ENCODE peak calls at places on chromosomes 3 and 15, in six cellular contexts. One of them, this sample, is unnamed. For H3K4me1, the result is how much of the 10 kb centered on the place peaks cover.

GRCh38 chr15:95715919-95716318 is 614.6 kb upstream of the NR2F2 start:
- DNase-seq in H9: no peak
- DNase-seq in colonic mucosa: no peak
- DNase-seq in uterus: no peak
- DNase-seq in esophagus squamous epithelium: no peak
- DNase-seq in heart right ventricle: no peak
- DNase-seq in this sample: no peak

GRCh38 chr3:148643389-148643840 is 54.3 kb upstream of the AGTR1 start:
- DNase-seq in uterus: no peak
- DNase-seq in esophagus squamous epithelium: no peak
- DNase-seq in H9: no peak
- DNase-seq in heart right ventricle: no peak
- DNase-seq in colonic mucosa: no peak
- DNase-seq in this sample: no peak

GRCh38 chr15:36940207-36940606 is 160.1 kb downstream of the MEIS2 start:
- DNase-seq in esophagus squamous epithelium: no peak
- DNase-seq in colonic mucosa: no peak
- DNase-seq in H9: no peak
- DNase-seq in heart right ventricle: no peak
- DNase-seq in uterus: no peak
- DNase-seq in this sample: no peak

GRCh38 chr3:165749241-165749640 is 88.0 kb downstream of the BCHE start:
- DNase-seq in colonic mucosa: no peak
- DNase-seq in H9: no peak
- DNase-seq in esophagus squamous epithelium: no peak
- DNase-seq in uterus: no peak
- DNase-seq in heart right ventricle: no peak
- DNase-seq in this sample: no peak

GRCh38 chr3:188241072-188241471 is 87.1 kb downstream of the LPP start:
- DNase-seq in heart right ventricle: peak
- DNase-seq in colonic mucosa: no peak
- DNase-seq in esophagus squamous epithelium: no peak
- DNase-seq in uterus: no peak
- DNase-seq in H9: no peak
- DNase-seq in this sample: peak

GRCh38 chr3:7876741-7877297 is 624.8 kb upstream of the LMCD1 start:
- DNase-seq in colonic mucosa: no peak
- DNase-seq in esophagus squamous epithelium: no peak
- DNase-seq in H9: no peak
- DNase-seq in heart right ventricle: no peak
- DNase-seq in uterus: no peak
- DNase-seq in this sample: no peak

GRCh38 chr3:148227534-148227933 is 470.2 kb upstream of the AGTR1 start:
- DNase-seq in uterus: no peak
- DNase-seq in heart right ventricle: no peak
- DNase-seq in esophagus squamous epithelium: no peak
- DNase-seq in colonic mucosa: no peak
- DNase-seq in H9: no peak
- DNase-seq in this sample: no peak

GRCh38 chr3:59064276-59064675 is 14.5 kb upstream of the CFAP20DC start:
- DNase-seq in H9: peak
- DNase-seq in colonic mucosa: peak
- DNase-seq in uterus: no peak
- DNase-seq in esophagus squamous epithelium: no peak
- DNase-seq in heart right ventricle: no peak
- DNase-seq in this sample: no peak

GRCh38 chr15:96593735-96594134 is 263.2 kb downstream of the NR2F2 start:
- DNase-seq in heart right ventricle: no peak
- DNase-seq in colonic mucosa: no peak
- DNase-seq in uterus: no peak
- DNase-seq in esophagus squamous epithelium: no peak
- DNase-seq in H9: no peak
- DNase-seq in this sample: no peak

GRCh38 chr3:4495294-4496110 is 2.4 kb downstream of the ITPR1 start:
- DNase-seq in colonic mucosa: no peak
- DNase-seq in esophagus squamous epithelium: no peak
- DNase-seq in heart right ventricle: no peak
- DNase-seq in H9: no peak
- DNase-seq in uterus: no peak
- DNase-seq in this sample: no peak

GRCh38 chr3:56314842-56315241 is 153.4 kb downstream of the ERC2 start:
- DNase-seq in esophagus squamous epithelium: no peak
- DNase-seq in colonic mucosa: no peak
- DNase-seq in uterus: no peak
- DNase-seq in H9: peak
- DNase-seq in heart right ventricle: no peak
- DNase-seq in this sample: no peak

GRCh38 chr15:73910904-73911303 is 15.4 kb upstream of the LOXL1 start:
- DNase-seq in esophagus squamous epithelium: no peak
- DNase-seq in uterus: no peak
- DNase-seq in heart right ventricle: no peak
- DNase-seq in colonic mucosa: no peak
- DNase-seq in H9: no peak
- DNase-seq in this sample: no peak

GRCh38 chr15:67125589-67126502 is 60.4 kb downstream of the SMAD3 start:
- DNase-seq in esophagus squamous epithelium: no peak
- DNase-seq in colonic mucosa: no peak
- DNase-seq in heart right ventricle: peak
- DNase-seq in uterus: peak
- DNase-seq in H9: no peak
- DNase-seq in this sample: no peak

GRCh38 chr3:45582407-45582806 is 12.1 kb upstream of the LIMD1 start:
- DNase-seq in heart right ventricle: no peak
- DNase-seq in H9: no peak
- DNase-seq in uterus: no peak
- DNase-seq in colonic mucosa: no peak
- DNase-seq in esophagus squamous epithelium: no peak
- DNase-seq in this sample: no peak

GRCh38 chr3:195522254-195523023 is 20.7 kb downstream of the PPP1R2 start:
- DNase-seq in esophagus squamous epithelium: no peak
- DNase-seq in colonic mucosa: peak
- DNase-seq in H9: no peak
- DNase-seq in heart right ventricle: no peak
- DNase-seq in uterus: no peak
- DNase-seq in this sample: no peak

GRCh38 chr3:43496740-43497375 is 125.0 kb downstream of the ANO10 start:
- DNase-seq in H9: no peak
- DNase-seq in colonic mucosa: no peak
- DNase-seq in heart right ventricle: no peak
- DNase-seq in esophagus squamous epithelium: no peak
- DNase-seq in uterus: no peak
- DNase-seq in this sample: no peak

GRCh38 chr3:38127611-38128302 is 9.2 kb downstream of the ACAA1 start:
- DNase-seq in H9: no peak
- DNase-seq in esophagus squamous epithelium: no peak
- DNase-seq in colonic mucosa: no peak
- DNase-seq in heart right ventricle: no peak
- DNase-seq in uterus: peak
- DNase-seq in this sample: no peak

GRCh38 chr3:123448503-123449091 is at the start of gene ADCY5:
- DNase-seq in colonic mucosa: peak
- DNase-seq in uterus: no peak
- DNase-seq in esophagus squamous epithelium: no peak
- DNase-seq in heart right ventricle: peak
- DNase-seq in H9: peak
- DNase-seq in this sample: peak

GRCh38 chr3:149247929-149248691 is 26.5 kb upstream of the CP start:
- DNase-seq in uterus: no peak
- DNase-seq in esophagus squamous epithelium: no peak
- DNase-seq in H9: no peak
- DNase-seq in heart right ventricle: no peak
- DNase-seq in colonic mucosa: no peak
- DNase-seq in this sample: no peak

GRCh38 chr3:23002846-23003800 is 200.0 kb upstream of the UBE2E2 start:
- DNase-seq in uterus: no peak
- DNase-seq in colonic mucosa: no peak
- DNase-seq in heart right ventricle: no peak
- DNase-seq in esophagus squamous epithelium: no peak
- DNase-seq in H9: no peak
- DNase-seq in this sample: no peak

GRCh38 chr3:112378989-112379692 is 46.2 kb downstream of the CD200 start:
- DNase-seq in heart right ventricle: no peak
- DNase-seq in H9: no peak
- DNase-seq in colonic mucosa: no peak
- DNase-seq in esophagus squamous epithelium: no peak
- DNase-seq in uterus: no peak
- DNase-seq in this sample: no peak

GRCh38 chr3:197029511-197030167 is at the start of gene MELTF:
- DNase-seq in esophagus squamous epithelium: no peak
- DNase-seq in uterus: peak
- DNase-seq in heart right ventricle: peak
- DNase-seq in colonic mucosa: peak
- DNase-seq in H9: peak
- DNase-seq in this sample: peak

GRCh38 chr3:114624047-114624445 is 330.2 kb downstream of the TIGIT start:
- DNase-seq in esophagus squamous epithelium: no peak
- DNase-seq in colonic mucosa: peak
- DNase-seq in H9: no peak
- DNase-seq in heart right ventricle: peak
- DNase-seq in uterus: peak
- DNase-seq in this sample: peak

GRCh38 chr15:96417760-96418130 is 87.2 kb downstream of the NR2F2 start:
- DNase-seq in heart right ventricle: no peak
- DNase-seq in H9: no peak
- DNase-seq in colonic mucosa: no peak
- DNase-seq in esophagus squamous epithelium: no peak
- DNase-seq in uterus: no peak
- DNase-seq in this sample: no peak

GRCh38 chr15:58146734-58147133 is 8.6 kb downstream of the AQP9 start:
- DNase-seq in colonic mucosa: no peak
- DNase-seq in heart right ventricle: no peak
- DNase-seq in uterus: no peak
- DNase-seq in esophagus squamous epithelium: no peak
- DNase-seq in H9: no peak
- DNase-seq in this sample: no peak

GRCh38 chr3:16583551-16583950 is 21.7 kb downstream of the DAZL start:
- DNase-seq in esophagus squamous epithelium: no peak
- DNase-seq in heart right ventricle: no peak
- DNase-seq in H9: no peak
- DNase-seq in colonic mucosa: no peak
- DNase-seq in uterus: no peak
- DNase-seq in this sample: no peak

GRCh38 chr3:77169844-77170243 is 129.9 kb downstream of the ROBO2 start:
- DNase-seq in H9: no peak
- DNase-seq in uterus: no peak
- DNase-seq in colonic mucosa: no peak
- DNase-seq in esophagus squamous epithelium: no peak
- DNase-seq in heart right ventricle: no peak
- DNase-seq in this sample: no peak

GRCh38 chr3:140552898-140553297 is 125.0 kb upstream of the TRIM42 start:
- DNase-seq in heart right ventricle: peak
- DNase-seq in H9: no peak
- DNase-seq in colonic mucosa: no peak
- DNase-seq in uterus: no peak
- DNase-seq in esophagus squamous epithelium: no peak
- DNase-seq in this sample: no peak

GRCh38 chr3:170809021-170809974 is 60.7 kb downstream of the RPL22L1 start:
- DNase-seq in uterus: peak
- DNase-seq in esophagus squamous epithelium: no peak
- DNase-seq in H9: peak
- DNase-seq in heart right ventricle: no peak
- DNase-seq in colonic mucosa: peak
- DNase-seq in this sample: peak
- TF ChIP-seq CTCF in uterus: peak
- TF ChIP-seq CTCF in esophagus squamous epithelium: peak
- TF ChIP-seq CTCF in H9: peak
- TF ChIP-seq CTCF in heart right ventricle: peak
- TF ChIP-seq CTCF in colonic mucosa: peak
- TF ChIP-seq CTCF in this sample: peak

GRCh38 chr15:68197170-68197492 is 8.0 kb downstream of the CALML4 start:
- DNase-seq in esophagus squamous epithelium: no peak
- DNase-seq in colonic mucosa: no peak
- DNase-seq in uterus: no peak
- DNase-seq in H9: no peak
- DNase-seq in heart right ventricle: no peak
- DNase-seq in this sample: no peak

GRCh38 chr15:68199340-68199739 is 5.8 kb downstream of the CALML4 start:
- DNase-seq in heart right ventricle: no peak
- DNase-seq in H9: no peak
- DNase-seq in colonic mucosa: no peak
- DNase-seq in esophagus squamous epithelium: no peak
- DNase-seq in uterus: no peak
- DNase-seq in this sample: no peak

GRCh38 chr15:68197661-68198437 is 7.3 kb downstream of the CALML4 start:
- DNase-seq in colonic mucosa: no peak
- DNase-seq in heart right ventricle: no peak
- DNase-seq in H9: no peak
- DNase-seq in esophagus squamous epithelium: no peak
- DNase-seq in uterus: no peak
- DNase-seq in this sample: no peak

GRCh38 chr15:68195336-68196112 is 9.6 kb downstream of the CALML4 start:
- DNase-seq in uterus: no peak
- DNase-seq in colonic mucosa: no peak
- DNase-seq in esophagus squamous epithelium: no peak
- DNase-seq in H9: no peak
- DNase-seq in heart right ventricle: no peak
- DNase-seq in this sample: no peak

DNA sequence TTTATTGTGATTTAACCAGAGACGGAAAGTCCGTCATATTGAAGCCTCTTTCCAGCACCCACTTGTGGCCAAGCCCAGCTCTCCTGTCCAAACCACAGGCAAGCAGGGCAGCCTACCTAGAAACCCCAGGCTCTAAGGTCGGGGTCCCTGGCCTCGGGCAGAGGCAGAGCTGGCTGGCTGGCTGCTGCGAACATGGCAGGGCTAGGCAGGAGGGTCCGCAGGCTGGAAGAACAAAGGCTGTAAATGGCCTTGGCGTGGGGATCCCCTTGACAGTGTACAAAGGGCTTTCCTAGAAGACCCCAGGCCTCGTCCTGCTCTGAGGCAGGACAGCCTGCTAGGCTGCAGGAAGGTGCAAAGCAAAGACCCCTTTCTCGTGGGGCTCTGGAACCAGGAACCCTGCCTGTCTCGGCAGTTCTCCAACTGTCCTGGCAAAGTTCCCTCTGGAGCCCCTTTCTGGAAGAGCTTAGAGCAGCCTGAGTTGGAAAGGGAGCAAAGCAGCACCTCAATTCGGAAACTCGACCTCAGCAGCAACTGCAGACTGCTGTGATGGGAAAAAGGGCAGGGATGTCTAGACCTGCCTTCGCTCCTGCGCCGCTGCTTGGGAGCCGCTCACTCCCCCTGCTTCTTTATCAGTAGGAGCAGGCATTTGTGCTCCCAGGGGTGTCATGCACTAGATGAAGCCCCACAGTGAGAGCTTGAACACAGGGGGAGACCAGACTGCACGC is 8.5 kb downstream of the CALML4 start:
- DNase-seq in H9: no peak
- DNase-seq in heart right ventricle: no peak
- DNase-seq in colonic mucosa: no peak
- DNase-seq in esophagus squamous epithelium: no peak
- DNase-seq in uterus: no peak
- DNase-seq in this sample: no peak
- H3K4me1 ChIP-seq in H9: under half
- H3K4me1 ChIP-seq in heart right ventricle: under half
- H3K4me1 ChIP-seq in colonic mucosa: under half
- H3K4me1 ChIP-seq in esophagus squamous epithelium: under half
- H3K4me1 ChIP-seq in uterus: under half
- H3K4me1 ChIP-seq in this sample: under half

GRCh38 chr3:120039642-120040610 is 54.3 kb downstream of the GSK3B start:
- DNase-seq in uterus: no peak
- DNase-seq in heart right ventricle: no peak
- DNase-seq in esophagus squamous epithelium: no peak
- DNase-seq in H9: peak
- DNase-seq in colonic mucosa: no peak
- DNase-seq in this sample: peak
- TF ChIP-seq CTCF in uterus: no peak
- TF ChIP-seq CTCF in heart right ventricle: no peak
- TF ChIP-seq CTCF in esophagus squamous epithelium: no peak
- TF ChIP-seq CTCF in H9: peak
- TF ChIP-seq CTCF in colonic mucosa: no peak
- TF ChIP-seq CTCF in this sample: peak

GRCh38 chr15:101200181-101200580 is 51.7 kb downstream of the CHSY1 start:
- DNase-seq in H9: no peak
- DNase-seq in heart right ventricle: no peak
- DNase-seq in colonic mucosa: no peak
- DNase-seq in uterus: no peak
- DNase-seq in esophagus squamous epithelium: no peak
- DNase-seq in this sample: no peak
- H3K4me1 ChIP-seq in H9: under half
- H3K4me1 ChIP-seq in heart right ventricle: half or more
- H3K4me1 ChIP-seq in colonic mucosa: under half
- H3K4me1 ChIP-seq in uterus: under half
- H3K4me1 ChIP-seq in esophagus squamous epithelium: under half
- H3K4me1 ChIP-seq in this sample: under half

This sample was measured in BE2C.